ENCODE peak calls at places on chromosomes 12 and 14, in ten cellular contexts. P is nucleus accumbens; J is C1 segment of cervical spinal cord; K is astrocyte of the spinal cord; X is stimulated activated CD8-positive, alpha-beta memory T cell treated with anti-CD3 and anti-CD28 coated beads, Interleukin-15, amount 100 ng/mL, for 24 hours; V is activated naive CD8-positive, alpha-beta T cell treated with anti-CD3 and anti-CD28 coated beads for 36 hours; O is HAP-1; M is amygdala; A is HTR-8/SVneo; W is IMR-90. Y is an unnamed sample.

GRCh38 chr12:102182635-102183034 is 15.0 kb downstream of the PMCH start:
- DNase-seq in P (no peak), J (no peak), K (no peak), X (no peak), V (no peak), O (no peak), M (no peak), A (no peak), W (no peak), Y (no peak)

GRCh38 chr12:19576421-19576925 is 137.2 kb downstream of the AEBP2 start:
- DNase-seq in P (no peak), J (no peak), K (peak), X (no peak), V (no peak), O (no peak), M (no peak), A (no peak), W (peak), Y (no peak)

GRCh38 chr12:115232455-115233156 is 548.6 kb upstream of the TBX3 start:
- DNase-seq in P (no peak), J (no peak), K (peak), X (no peak), V (no peak), O (no peak), M (no peak), A (no peak), W (peak), Y (no peak)

GRCh38 chr14:92135269-92135668 is 13.5 kb downstream of the CPSF2 start:
- DNase-seq in P (no peak), J (no peak), K (peak), X (no peak), V (no peak), O (no peak), M (no peak), A (peak), W (peak), Y (no peak)

GRCh38 chr14:95545769-95546168 is 10.9 kb downstream of the GLRX5 start:
- DNase-seq in P (no peak), J (no peak), K (peak), X (no peak), V (no peak), O (no peak), M (no peak), A (peak), W (peak), Y (no peak)

GRCh38 chr14:21199611-21200570 is 44.0 kb upstream of the OR5AU1 start:
- DNase-seq in P (no peak), J (no peak), K (no peak), X (no peak), V (no peak), O (no peak), M (no peak), A (no peak), W (peak), Y (no peak)

GRCh38 chr12:100733817-100734593 is 60.6 kb upstream of the ANO4 start:
- DNase-seq in P (no peak), J (no peak), K (peak), X (no peak), V (no peak), O (peak), M (no peak), A (no peak), W (peak), Y (no peak)

GRCh38 chr12:25017336-25017735 is 68.4 kb upstream of the BCAT1 start:
- DNase-seq in P (no peak), J (no peak), K (peak), X (no peak), V (no peak), O (no peak), M (no peak), A (no peak), W (peak), Y (no peak)

GRCh38 chr14:55301722-55302121 is 30.5 kb downstream of the FBXO34 start:
- DNase-seq in P (no peak), J (no peak), K (peak), X (no peak), V (no peak), O (no peak), M (no peak), A (peak), W (peak), Y (no peak)